ENCODE peak calls at places on chromosomes 11 and 22, in five cellular contexts. E, D, I, T and V are unnamed samples. For H3K4me1, the result is how much of the 10 kb centered on the place peaks cover.

GRCh38 chr11:13229136-13229535 is 48.5 kb upstream of the BMAL1 start:
- DNase-seq in E (no peak), I (no peak), T (no peak), D (no peak), V (no peak)

GRCh38 chr22:46065733-46066454 is 84.4 kb upstream of the PPARA start:
- DNase-seq in E (no peak), I (no peak), T (no peak), D (no peak), V (no peak)

GRCh38 chr22:22618448-22618847 is 26.0 kb upstream of the GGTLC2 start:
- DNase-seq in T (no peak), I (no peak), D (no peak), E (no peak), V (no peak)

GRCh38 chr11:118398797-118399564 is 2.4 kb upstream of the ATP5MG start:
- DNase-seq in E (no peak), T (no peak), D (no peak), I (no peak), V (no peak)

GRCh38 chr11:17767301-17767885 is 32.8 kb downstream of the KCNC1 start:
- DNase-seq in E (no peak), T (no peak), D (no peak), I (no peak), V (no peak)

GRCh38 chr11:57081356-57081755 is 92.6 kb downstream of the OR5AK2 start:
- DNase-seq in D (no peak), E (no peak), T (no peak), I (no peak), V (no peak)

GRCh38 chr11:109971184-109971523 is 122.0 kb upstream of the ZC3H12C start:
- DNase-seq in I (no peak), T (no peak), D (no peak), E (no peak), V (no peak)

GRCh38 chr11:44718612-44719390 is 8.0 kb upstream of the TSPAN18 start:
- DNase-seq in E (no peak), T (no peak), I (no peak), D (no peak), V (no peak)

GRCh38 chr11:17343907-17344306 is 7.7 kb upstream of the NCR3LG1 start:
- DNase-seq in I (no peak), D (no peak), T (no peak), E (peak), V (no peak)

GRCh38 chr22:36055376-36056310 is 27.0 kb upstream of the RBFOX2 start:
- DNase-seq in E (no peak), T (no peak), I (no peak), D (no peak), V (no peak)

GRCh38 chr11:10693509-10694071 is at the start of gene IRAG1:
- DNase-seq in T (no peak), E (peak), D (no peak), I (no peak), V (peak)

GRCh38 chr11:34600339-34601084 is 20.4 kb upstream of the EHF start:
- DNase-seq in I (peak), E (peak), D (no peak), T (no peak), V (peak)

GRCh38 chr22:32348031-32348611 is 9.5 kb upstream of the RFPL3 start:
- DNase-seq in E (no peak), I (no peak), D (no peak), T (no peak), V (no peak)

GRCh38 chr11:130416906-130417305 is 11.5 kb downstream of the ADAMTS8 start:
- DNase-seq in D (no peak), I (no peak), E (no peak), T (no peak), V (no peak)

GRCh38 chr11:11963842-11964773 is 44.3 kb downstream of the DKK3 start:
- DNase-seq in T (no peak), I (no peak), D (no peak), E (no peak), V (no peak)

GRCh38 chr11:120431633-120432032 is 79.9 kb upstream of the GRIK4 start:
- DNase-seq in D (no peak), I (peak), T (no peak), E (peak), V (no peak)

GRCh38 chr11:75315439-75315805 is 36.0 kb downstream of the ARRB1 start:
- DNase-seq in E (no peak), I (no peak), D (no peak), T (no peak), V (no peak)

GRCh38 chr22:22060200-22061084 is 77.9 kb upstream of the TOP3B start:
- DNase-seq in E (peak), I (peak), T (peak), D (peak), V (peak)

GRCh38 chr11:26011474-26011873 is 320.5 kb upstream of the ANO3 start:
- DNase-seq in I (no peak), D (no peak), T (no peak), E (no peak), V (no peak)

GRCh38 chr11:117160826-117161225 is 16.7 kb downstream of the PAFAH1B2 start:
- DNase-seq in I (no peak), E (no peak), T (no peak), D (no peak), V (no peak)

GRCh38 chr22:23764931-23765881 is 2.4 kb downstream of the C22orf15 start:
- DNase-seq in I (no peak), E (no peak), T (no peak), D (no peak), V (no peak)

GRCh38 chr11:92473736-92474135 is 249.1 kb downstream of the FAT3 start:
- DNase-seq in D (no peak), I (peak), E (no peak), T (no peak), V (no peak)

GRCh38 chr11:48064306-48064705 is 83.9 kb downstream of the PTPRJ start:
- DNase-seq in I (peak), D (no peak), E (no peak), T (no peak), V (no peak)

GRCh38 chr22:36772451-36772850 is 3.5 kb downstream of the IFT27 start:
- DNase-seq in T (no peak), I (no peak), D (no peak), E (no peak), V (no peak)

GRCh38 chr11:11476499-11476898 is 123.4 kb upstream of the CSNK2A3 start:
- DNase-seq in E (no peak), T (peak), I (no peak), D (no peak), V (no peak)

GRCh38 chr11:68889948-68890446 is 13.6 kb downstream of the MRPL21 start:
- DNase-seq in T (no peak), I (no peak), E (peak), D (no peak), V (peak)

GRCh38 chr22:45314789-45315188 is 5.1 kb downstream of the FAM118A start:
- DNase-seq in D (no peak), I (no peak), E (no peak), T (no peak), V (no peak)

GRCh38 chr11:46948378-46949131 is 12.0 kb downstream of the CSTPP1 start:
- DNase-seq in D (no peak), E (peak), I (no peak), T (no peak), V (peak)

GRCh38 chr11:70606248-70606950 is 208.1 kb downstream of the CTTN start:
- DNase-seq in D (no peak), E (no peak), T (no peak), I (no peak), V (no peak)

GRCh38 chr11:7637447-7638157 is 35.7 kb downstream of the CYB5R2 start:
- DNase-seq in D (no peak), T (no peak), I (no peak), E (no peak), V (no peak)

DNA sequence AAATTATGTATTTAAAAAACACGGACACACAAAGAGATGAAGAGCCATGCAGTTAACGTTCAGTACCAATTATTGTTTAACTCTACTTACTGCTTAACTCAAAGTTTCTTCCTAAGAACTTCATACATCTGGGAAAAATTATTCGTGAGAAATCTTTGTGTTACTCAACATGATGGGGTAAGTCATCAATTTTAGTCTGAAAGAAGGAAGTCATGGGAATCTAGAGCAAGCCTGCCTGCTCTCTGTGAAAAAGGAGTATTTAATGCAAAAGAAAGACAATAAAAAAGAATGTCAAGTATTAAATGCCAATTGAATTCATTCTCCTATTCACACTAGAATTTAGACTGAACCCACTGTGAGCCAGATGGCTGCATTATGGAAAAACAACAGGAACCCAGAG is 16.0 kb downstream of the TMEM123 start:
- DNase-seq in D (no peak), T (no peak), I (no peak), E (no peak), V (no peak)
- TF ChIP-seq CTCF in D (no peak), T (no peak), I (no peak), E (no peak), V (no peak)

DNA sequence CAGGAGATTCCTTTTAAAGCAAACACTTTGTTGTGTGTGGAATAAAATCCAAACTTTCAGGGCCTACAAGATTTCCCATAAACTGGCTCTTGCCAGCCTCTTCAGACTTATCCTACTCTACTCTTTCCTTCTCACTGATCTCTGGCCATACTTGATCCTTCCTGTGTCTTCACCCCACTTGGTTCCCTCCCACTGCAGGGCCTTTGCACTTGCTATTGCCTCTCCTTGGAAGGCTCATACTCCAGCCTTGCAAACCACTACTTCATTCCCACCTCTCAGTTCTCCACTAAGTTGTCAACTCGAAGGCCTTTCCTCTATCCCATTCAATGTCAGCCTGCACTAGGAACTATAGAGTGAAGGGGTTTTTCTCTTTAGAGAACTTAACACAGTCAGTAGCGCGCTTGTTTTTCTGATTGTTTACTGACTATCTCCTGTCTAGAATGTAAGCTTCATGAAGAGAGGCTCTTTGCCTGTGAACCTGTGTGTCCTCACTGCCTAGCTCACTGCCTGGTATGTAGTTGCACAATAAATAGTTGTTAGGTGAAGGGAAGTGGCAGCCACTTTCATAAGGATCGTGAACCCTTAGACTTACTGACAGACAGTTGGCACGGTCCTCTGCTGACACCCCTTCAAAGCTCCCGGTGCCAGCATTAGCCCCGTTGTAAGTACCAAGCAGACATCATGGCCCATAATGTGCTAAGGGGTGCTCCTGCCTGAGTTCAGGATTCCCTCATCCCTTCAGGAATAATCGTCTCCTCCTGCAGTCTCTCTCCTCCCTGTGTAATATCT is 833 bp upstream of the ME3 start:
- DNase-seq in T (no peak), E (no peak), D (no peak), I (no peak), V (no peak)
- H3K4me1 ChIP-seq in T (half or more), E (under half), D (under half), I (half or more), V (half or more)

GRCh38 chr11:123187670-123188507 is 7.2 kb downstream of the CLMP start:
- DNase-seq in E (no peak), I (no peak), D (no peak), T (no peak), V (no peak)

GRCh38 chr11:123186291-123186690 is 8.8 kb downstream of the CLMP start:
- DNase-seq in D (no peak), I (peak), T (no peak), E (no peak), V (no peak)

GRCh38 chr11:123187221-123187620 is 7.8 kb downstream of the CLMP start:
- DNase-seq in I (no peak), E (no peak), D (no peak), T (no peak), V (no peak)

GRCh38 chr11:123190504-123190903 is 4.5 kb downstream of the CLMP start:
- DNase-seq in E (no peak), T (no peak), I (no peak), D (no peak), V (no peak)

GRCh38 chr11:123188508-123189165 is 6.4 kb downstream of the CLMP start:
- DNase-seq in T (no peak), I (no peak), E (no peak), D (no peak), V (no peak)
- TF ChIP-seq CTCF in T (no peak), I (no peak), E (no peak), D (no peak), V (no peak)

DNA sequence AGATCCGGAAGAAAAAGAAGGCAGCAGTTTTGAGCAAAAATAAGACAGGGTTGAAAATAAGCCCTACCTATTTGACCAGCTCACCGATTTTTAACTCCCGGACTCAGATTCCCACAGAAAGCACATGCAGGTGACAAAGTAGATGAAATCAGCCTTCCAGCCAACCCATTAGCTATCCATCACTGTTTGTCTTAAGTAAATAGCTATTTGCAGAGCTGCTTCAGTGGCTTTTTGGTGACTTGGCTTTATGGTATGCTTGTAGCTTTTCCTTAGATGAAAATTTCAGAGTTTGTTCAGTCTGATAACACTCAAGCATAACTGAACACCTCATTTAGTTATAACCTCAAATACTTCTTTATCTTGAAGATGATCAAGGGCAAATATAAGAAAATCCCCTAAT is 192.6 kb downstream of the HIPK3 start:
- DNase-seq in E (peak), D (no peak), T (no peak), I (peak), V (no peak)
- H3K4me1 ChIP-seq in E (under half), D (under half), T (under half), I (under half), V (under half)

GRCh38 chr11:112114460-112114859 is 27.8 kb downstream of the SDHD start:
- DNase-seq in T (no peak), E (no peak), D (no peak), I (no peak), V (no peak)

GRCh38 chr11:112118176-112118575 is 31.5 kb downstream of the SDHD start:
- DNase-seq in D (no peak), E (no peak), T (no peak), I (no peak), V (no peak)

GRCh38 chr11:112115389-112115788 is 28.7 kb downstream of the SDHD start:
- DNase-seq in I (no peak), T (no peak), E (no peak), D (no peak), V (no peak)

GRCh38 chr11:112113539-112114457 is 27.1 kb downstream of the SDHD start:
- DNase-seq in E (peak), I (peak), D (no peak), T (peak), V (no peak)
- TF ChIP-seq CTCF in E (peak), I (peak), D (peak), T (peak), V (peak)

GRCh38 chr22:49014227-49015201 is 813.2 kb downstream of the BRD1 start:
- DNase-seq in E (no peak), D (no peak), T (no peak), I (no peak), V (no peak)
- H3K4me1 ChIP-seq in E (under half), D (under half), T (under half), I (under half), V (under half)

GRCh38 chr22:19419464-19420178 is 11.9 kb downstream of the HIRA start:
- DNase-seq in D (no peak), T (no peak), I (no peak), E (no peak), V (peak)
- TF ChIP-seq CTCF in D (no peak), T (no peak), I (no peak), E (no peak), V (no peak)

GRCh38 chr11:73392108-73393010 is 16.2 kb downstream of the RELT start:
- DNase-seq in E (no peak), I (no peak), T (no peak), D (no peak), V (no peak)

GRCh38 chr11:73393011-73393380 is 16.8 kb downstream of the RELT start:
- DNase-seq in D (no peak), E (no peak), I (no peak), T (no peak), V (no peak)

GRCh38 chr11:73395297-73396208 is 19.4 kb downstream of the RELT start:
- DNase-seq in E (no peak), T (no peak), I (no peak), D (no peak), V (no peak)

GRCh38 chr11:73394416-73395296 is 18.5 kb downstream of the RELT start:
- DNase-seq in I (no peak), D (no peak), E (no peak), T (no peak), V (no peak)

GRCh38 chr11:73393479-73394415 is 17.5 kb downstream of the RELT start:
- DNase-seq in D (peak), I (peak), T (peak), E (peak), V (peak)
- H3K4me1 ChIP-seq in D (under half), I (under half), T (half or more), E (under half), V (under half)

DNA sequence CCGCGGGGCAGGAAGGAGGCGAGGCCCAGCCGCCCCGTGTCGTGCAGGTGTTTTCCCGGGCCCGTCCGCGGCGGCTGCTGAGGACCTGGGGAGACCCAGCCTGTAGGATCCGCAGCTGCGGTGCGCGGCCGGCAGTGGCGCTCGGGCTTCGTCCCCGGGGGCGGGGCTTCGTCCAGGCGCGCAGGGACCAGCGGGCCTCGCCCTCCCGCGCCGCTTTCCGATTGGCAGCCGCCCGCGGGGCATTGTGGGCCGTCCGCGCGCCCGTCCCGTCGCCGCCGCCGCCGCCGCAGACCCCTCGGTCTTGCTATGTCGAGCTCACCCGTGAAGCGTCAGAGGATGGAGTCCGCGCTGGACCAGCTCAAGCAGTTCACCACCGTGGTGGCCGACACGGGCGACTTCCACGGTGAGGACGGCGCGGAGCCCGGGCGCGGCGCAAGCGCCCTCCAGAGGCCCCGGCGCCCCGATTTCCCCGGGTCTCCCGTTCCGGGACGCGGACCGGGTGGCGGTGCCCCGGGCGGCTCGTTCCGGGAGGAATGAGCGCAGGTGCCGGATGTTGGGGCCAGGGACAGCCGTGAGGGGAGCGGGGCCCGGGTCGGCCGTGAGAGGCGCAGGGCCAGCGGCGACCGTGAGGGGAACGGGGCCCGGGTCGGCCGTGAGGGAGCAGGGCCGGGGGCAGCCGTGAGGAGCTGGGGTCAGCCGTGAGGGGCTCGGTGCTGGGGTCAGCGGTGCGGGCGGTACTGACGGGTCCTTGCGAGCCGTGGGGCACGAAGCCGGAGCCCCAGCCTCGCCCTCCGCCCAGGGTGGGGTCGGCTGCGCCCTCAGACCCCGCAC is at the start of gene TALDO1:
- DNase-seq in I (peak), D (peak), E (peak), T (peak), V (peak)
- TF ChIP-seq CTCF in I (no peak), D (peak), E (peak), T (no peak), V (peak)